ENCODE peak calls at places on chromosomes 16 and 17, in six cellular contexts. V, H, B, D, I and A are unnamed samples.

GRCh38 chr16:48542020-48542473 is 67.9 kb downstream of the N4BP1 start:
- DNase-seq in V (peak), H (no peak), B (peak), D (no peak), I (peak), A (no peak)

GRCh38 chr17:63601439-63602371 is 1.0 kb downstream of the TACO1 start:
- DNase-seq in V (no peak), H (no peak), B (peak), D (no peak), I (peak), A (no peak)

GRCh38 chr16:75559564-75560372 is 3.7 kb upstream of the TMEM231 start:
- DNase-seq in V (no peak), H (peak), B (no peak), D (no peak), I (peak), A (no peak)

GRCh38 chr17:79752175-79752574 is 21.4 kb downstream of the ENPP7 start:
- DNase-seq in V (no peak), H (no peak), B (no peak), D (no peak), I (no peak), A (no peak)

GRCh38 chr17:76179496-76180467 is 38.7 kb upstream of the FOXJ1 start:
- DNase-seq in V (no peak), H (no peak), B (peak), D (no peak), I (no peak), A (no peak)

GRCh38 chr17:71522383-71522782 is 598.4 kb upstream of the SOX9 start:
- DNase-seq in V (no peak), H (no peak), B (no peak), D (no peak), I (no peak), A (no peak)

GRCh38 chr17:1651559-1651844 is 1.8 kb upstream of the RILP start:
- DNase-seq in V (no peak), H (no peak), B (no peak), D (no peak), I (no peak), A (no peak)

GRCh38 chr17:58920773-58921172 is 165.1 kb downstream of the PPM1E start:
- DNase-seq in V (no peak), H (no peak), B (no peak), D (no peak), I (no peak), A (no peak)

GRCh38 chr16:11687606-11688519 is 19.6 kb downstream of the SNN start:
- DNase-seq in V (no peak), H (no peak), B (no peak), D (no peak), I (no peak), A (peak)

GRCh38 chr17:31321481-31321880 is at the start of gene EVI2A:
- DNase-seq in V (peak), H (no peak), B (peak), D (peak), I (peak), A (no peak)

GRCh38 chr17:32929288-32929574 is 1.3 kb downstream of the TMEM98 start:
- DNase-seq in V (no peak), H (peak), B (no peak), D (no peak), I (no peak), A (no peak)

GRCh38 chr16:79601978-79602609 is 1.6 kb upstream of the MAF start:
- DNase-seq in V (peak), H (peak), B (peak), D (peak), I (peak), A (peak)

GRCh38 chr17:51640108-51640622 is 379.8 kb downstream of the UTP18 start:
- DNase-seq in V (no peak), H (no peak), B (peak), D (no peak), I (peak), A (no peak)

GRCh38 chr17:32873114-32873513 is 3.8 kb downstream of the MYO1D start:
- DNase-seq in V (no peak), H (no peak), B (no peak), D (no peak), I (no peak), A (no peak)

GRCh38 chr17:66283296-66283934 is 19.0 kb upstream of the PRKCA start:
- DNase-seq in V (no peak), H (no peak), B (no peak), D (no peak), I (no peak), A (no peak)

GRCh38 chr16:62872339-62872738 is 836.1 kb upstream of the CDH8 start:
- DNase-seq in V (no peak), H (no peak), B (no peak), D (no peak), I (no peak), A (no peak)

GRCh38 chr16:77437859-77438258 is 3.0 kb upstream of the ADAMTS18 start:
- DNase-seq in V (no peak), H (no peak), B (peak), D (no peak), I (peak), A (no peak)

GRCh38 chr17:27572665-27573064 is 58.3 kb upstream of the LGALS9 start:
- DNase-seq in V (no peak), H (no peak), B (peak), D (peak), I (no peak), A (no peak)

GRCh38 chr17:45061606-45062205 is 589 bp downstream of the NMT1 start:
- DNase-seq in V (no peak), H (no peak), B (no peak), D (no peak), I (no peak), A (no peak)

GRCh38 chr17:28119049-28119448 is 76.6 kb downstream of the NLK start:
- DNase-seq in V (peak), H (no peak), B (no peak), D (no peak), I (no peak), A (no peak)

GRCh38 chr17:50596191-50597037 is 35.9 kb downstream of the CACNA1G start:
- DNase-seq in V (no peak), H (peak), B (no peak), D (no peak), I (no peak), A (no peak)

GRCh38 chr17:19377602-19378415 is 489 bp upstream of the MAPK7 start:
- DNase-seq in V (peak), H (peak), B (peak), D (peak), I (peak), A (peak)

GRCh38 chr17:42488032-42488431 is 29.4 kb downstream of the ATP6V0A1 start:
- DNase-seq in V (no peak), H (no peak), B (no peak), D (no peak), I (no peak), A (no peak)

GRCh38 chr17:43024407-43025289 is at the start of gene RND2:
- DNase-seq in V (peak), H (peak), B (peak), D (peak), I (peak), A (peak)

GRCh38 chr17:12386240-12386639 is 279.4 kb upstream of the MYOCD start:
- DNase-seq in V (no peak), H (no peak), B (no peak), D (no peak), I (no peak), A (no peak)